ENCODE peak calls at places on chromosomes 11 and 22, in nine cellular contexts. One of them, this sample, is unnamed.

GRCh38 chr11:130671801-130672700 is 223.6 kb downstream of the ADAMTS15 start:
- DNase-seq in body of pancreas: peak; percentile 32
- DNase-seq in A549: peak; percentile 13
- DNase-seq in HCT116: no peak
- DNase-seq in IMR-90: peak; percentile 94
- DNase-seq in stomach: peak; percentile 49
- DNase-seq in Peyer's patch: no peak
- DNase-seq in uterus: peak; percentile 79
- DNase-seq in tibial nerve: peak; percentile 48
- DNase-seq in this sample: peak; percentile 91

GRCh38 chr22:26597026-26597425 is 7.1 kb upstream of the TPST2 start:
- DNase-seq in body of pancreas: no peak
- DNase-seq in A549: no peak
- DNase-seq in HCT116: no peak
- DNase-seq in IMR-90: no peak
- DNase-seq in stomach: no peak
- DNase-seq in Peyer's patch: no peak
- DNase-seq in uterus: no peak
- DNase-seq in tibial nerve: no peak
- DNase-seq in this sample: no peak

GRCh38 chr22:44366372-44367310 is 53.9 kb upstream of the SHISAL1 start:
- DNase-seq in body of pancreas: no peak
- DNase-seq in A549: no peak
- DNase-seq in HCT116: no peak
- DNase-seq in IMR-90: peak; percentile 20
- DNase-seq in stomach: no peak
- DNase-seq in Peyer's patch: no peak
- DNase-seq in uterus: no peak
- DNase-seq in tibial nerve: no peak
- DNase-seq in this sample: no peak

GRCh38 chr22:41589260-41589600 is 410 bp downstream of the PMM1 start:
- DNase-seq in body of pancreas: no peak
- DNase-seq in A549: no peak
- DNase-seq in HCT116: no peak
- DNase-seq in IMR-90: no peak
- DNase-seq in stomach: peak; percentile 31
- DNase-seq in Peyer's patch: no peak
- DNase-seq in uterus: no peak
- DNase-seq in tibial nerve: no peak
- DNase-seq in this sample: no peak

GRCh38 chr11:64059339-64060176 is 23.8 kb downstream of the FLRT1 start:
- DNase-seq in body of pancreas: no peak
- DNase-seq in A549: no peak
- DNase-seq in HCT116: no peak
- DNase-seq in IMR-90: no peak
- DNase-seq in stomach: no peak
- DNase-seq in Peyer's patch: no peak
- DNase-seq in uterus: no peak
- DNase-seq in tibial nerve: no peak
- DNase-seq in this sample: no peak

GRCh38 chr11:37946155-37946766 is 1348.2 kb upstream of the RAG2 start:
- DNase-seq in body of pancreas: peak; percentile 48
- DNase-seq in A549: peak; percentile 37
- DNase-seq in HCT116: no peak
- DNase-seq in IMR-90: peak; percentile 27
- DNase-seq in stomach: peak; percentile 29
- DNase-seq in Peyer's patch: no peak
- DNase-seq in uterus: no peak
- DNase-seq in tibial nerve: no peak
- DNase-seq in this sample: no peak

GRCh38 chr11:19539861-19540260 is 172.8 kb upstream of the NAV2 start:
- DNase-seq in body of pancreas: no peak
- DNase-seq in A549: no peak
- DNase-seq in HCT116: no peak
- DNase-seq in IMR-90: no peak
- DNase-seq in stomach: no peak
- DNase-seq in Peyer's patch: no peak
- DNase-seq in uterus: no peak
- DNase-seq in tibial nerve: no peak
- DNase-seq in this sample: no peak

GRCh38 chr11:22752908-22753310 is 76.7 kb downstream of the SVIP start:
- DNase-seq in body of pancreas: no peak
- DNase-seq in A549: no peak
- DNase-seq in HCT116: no peak
- DNase-seq in IMR-90: no peak
- DNase-seq in stomach: no peak
- DNase-seq in Peyer's patch: no peak
- DNase-seq in uterus: no peak
- DNase-seq in tibial nerve: no peak
- DNase-seq in this sample: no peak

GRCh38 chr22:49825944-49826602 is 1.6 kb downstream of the BRD1 start:
- DNase-seq in body of pancreas: no peak
- DNase-seq in A549: peak; percentile 26
- DNase-seq in HCT116: no peak
- DNase-seq in IMR-90: peak; percentile 72
- DNase-seq in stomach: peak; percentile 40
- DNase-seq in Peyer's patch: peak; percentile 35
- DNase-seq in uterus: no peak
- DNase-seq in tibial nerve: no peak
- DNase-seq in this sample: no peak

GRCh38 chr11:115607621-115608191 is 103.5 kb upstream of the CADM1 start:
- DNase-seq in body of pancreas: no peak
- DNase-seq in A549: no peak
- DNase-seq in HCT116: no peak
- DNase-seq in IMR-90: no peak
- DNase-seq in stomach: no peak
- DNase-seq in Peyer's patch: no peak
- DNase-seq in uterus: no peak
- DNase-seq in tibial nerve: no peak
- DNase-seq in this sample: no peak

GRCh38 chr11:10304495-10305261 is at the start of gene ADM:
- DNase-seq in body of pancreas: peak; percentile 74
- DNase-seq in A549: peak; percentile 97
- DNase-seq in HCT116: peak; percentile 91
- DNase-seq in IMR-90: peak; percentile 93
- DNase-seq in stomach: peak; percentile 87
- DNase-seq in Peyer's patch: peak; percentile 69
- DNase-seq in uterus: peak; percentile 91
- DNase-seq in tibial nerve: peak; percentile 90
- DNase-seq in this sample: peak; percentile 98

GRCh38 chr11:40354121-40354520 is 1105.3 kb downstream of the LRRC4C start:
- DNase-seq in body of pancreas: no peak
- DNase-seq in A549: no peak
- DNase-seq in HCT116: no peak
- DNase-seq in IMR-90: no peak
- DNase-seq in stomach: no peak
- DNase-seq in Peyer's patch: no peak
- DNase-seq in uterus: no peak
- DNase-seq in tibial nerve: no peak
- DNase-seq in this sample: no peak

GRCh38 chr11:126343051-126343450 is 12.4 kb upstream of the ST3GAL4 start:
- DNase-seq in body of pancreas: no peak
- DNase-seq in A549: no peak
- DNase-seq in HCT116: no peak
- DNase-seq in IMR-90: no peak
- DNase-seq in stomach: no peak
- DNase-seq in Peyer's patch: no peak
- DNase-seq in uterus: no peak
- DNase-seq in tibial nerve: no peak
- DNase-seq in this sample: no peak

GRCh38 chr22:29726104-29726503 is 6.3 kb downstream of the CABP7 start:
- DNase-seq in body of pancreas: no peak
- DNase-seq in A549: no peak
- DNase-seq in HCT116: no peak
- DNase-seq in IMR-90: no peak
- DNase-seq in stomach: no peak
- DNase-seq in Peyer's patch: no peak
- DNase-seq in uterus: no peak
- DNase-seq in tibial nerve: no peak
- DNase-seq in this sample: no peak

GRCh38 chr11:132318421-132319157 is 948.2 kb downstream of the NTM start:
- DNase-seq in body of pancreas: no peak
- DNase-seq in A549: no peak
- DNase-seq in HCT116: no peak
- DNase-seq in IMR-90: peak; percentile 76
- DNase-seq in stomach: no peak
- DNase-seq in Peyer's patch: no peak
- DNase-seq in uterus: no peak
- DNase-seq in tibial nerve: no peak
- DNase-seq in this sample: no peak

GRCh38 chr11:131464481-131464880 is 94.1 kb downstream of the NTM start:
- DNase-seq in body of pancreas: no peak
- DNase-seq in A549: no peak
- DNase-seq in HCT116: no peak
- DNase-seq in IMR-90: no peak
- DNase-seq in stomach: no peak
- DNase-seq in Peyer's patch: no peak
- DNase-seq in uterus: no peak
- DNase-seq in tibial nerve: no peak
- DNase-seq in this sample: no peak

GRCh38 chr11:24963879-24964278 is 467.0 kb downstream of the LUZP2 start:
- DNase-seq in body of pancreas: no peak
- DNase-seq in A549: no peak
- DNase-seq in HCT116: no peak
- DNase-seq in IMR-90: no peak
- DNase-seq in stomach: no peak
- DNase-seq in Peyer's patch: no peak
- DNase-seq in uterus: no peak
- DNase-seq in tibial nerve: no peak
- DNase-seq in this sample: no peak

GRCh38 chr22:18023509-18024275 is 669 bp downstream of the MICAL3 start:
- DNase-seq in body of pancreas: peak; percentile 81
- DNase-seq in A549: peak; percentile 83
- DNase-seq in HCT116: peak; percentile 65
- DNase-seq in IMR-90: peak; percentile 85
- DNase-seq in stomach: peak; percentile 69
- DNase-seq in Peyer's patch: no peak
- DNase-seq in uterus: peak; percentile 80
- DNase-seq in tibial nerve: peak; percentile 75
- DNase-seq in this sample: no peak

GRCh38 chr22:44802071-44802700 is 49.8 kb downstream of the ARHGAP8 start:
- DNase-seq in body of pancreas: no peak
- DNase-seq in A549: no peak
- DNase-seq in HCT116: no peak
- DNase-seq in IMR-90: no peak
- DNase-seq in stomach: no peak
- DNase-seq in Peyer's patch: no peak
- DNase-seq in uterus: no peak
- DNase-seq in tibial nerve: no peak
- DNase-seq in this sample: no peak

GRCh38 chr11:57798905-57799559 is 37.4 kb downstream of the CTNND1 start:
- DNase-seq in body of pancreas: peak; percentile 68
- DNase-seq in A549: peak; percentile 67
- DNase-seq in HCT116: peak; percentile 94
- DNase-seq in IMR-90: peak; percentile 52
- DNase-seq in stomach: peak; percentile 86
- DNase-seq in Peyer's patch: no peak
- DNase-seq in uterus: no peak
- DNase-seq in tibial nerve: no peak
- DNase-seq in this sample: no peak

GRCh38 chr11:121894581-121894980 is 221.4 kb downstream of the BLID start:
- DNase-seq in body of pancreas: no peak
- DNase-seq in A549: no peak
- DNase-seq in HCT116: no peak
- DNase-seq in IMR-90: peak; percentile 70
- DNase-seq in stomach: no peak
- DNase-seq in Peyer's patch: no peak
- DNase-seq in uterus: no peak
- DNase-seq in tibial nerve: no peak
- DNase-seq in this sample: no peak

DNA sequence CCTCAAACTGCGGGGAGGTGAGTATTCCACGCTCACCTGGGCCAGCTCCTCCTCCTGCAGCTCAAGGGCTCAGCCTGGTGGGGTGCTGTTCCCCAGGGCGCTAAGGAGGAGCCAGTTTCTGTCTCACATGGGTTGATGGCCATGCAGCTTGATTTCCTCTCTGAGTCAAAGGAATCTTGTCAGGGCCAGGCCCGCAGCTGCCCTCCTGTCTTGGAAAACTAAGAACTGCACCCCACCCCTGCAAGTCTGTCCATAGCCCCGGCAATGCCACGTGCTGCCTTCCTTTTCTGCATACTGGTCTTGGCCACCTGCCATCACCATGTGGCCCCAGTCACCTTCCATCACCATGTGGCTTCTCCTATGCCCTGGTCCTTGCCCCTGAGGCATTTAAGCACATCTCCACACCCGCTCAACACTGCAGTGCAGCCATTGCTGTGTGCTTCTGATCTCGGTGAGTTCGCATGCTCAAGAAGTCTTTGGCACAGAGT is 35.2 kb upstream of the CLDN5 start:
- DNase-seq in body of pancreas: no peak
- DNase-seq in A549: no peak
- DNase-seq in HCT116: no peak
- DNase-seq in IMR-90: no peak
- DNase-seq in stomach: no peak
- DNase-seq in Peyer's patch: no peak
- DNase-seq in uterus: no peak
- DNase-seq in tibial nerve: no peak
- DNase-seq in this sample: no peak
- TF ChIP-seq CTCF in body of pancreas: no peak
- TF ChIP-seq CTCF in A549: no peak
- TF ChIP-seq CTCF in HCT116: peak; percentile 20
- TF ChIP-seq CTCF in IMR-90: no peak
- TF ChIP-seq CTCF in stomach: no peak
- TF ChIP-seq CTCF in Peyer's patch: no peak
- TF ChIP-seq CTCF in uterus: no peak
- TF ChIP-seq CTCF in tibial nerve: no peak
- TF ChIP-seq CTCF in this sample: no peak

GRCh38 chr11:6609502-6610015 is 2.5 kb downstream of the TAF10 start:
- DNase-seq in body of pancreas: no peak
- DNase-seq in A549: no peak
- DNase-seq in HCT116: no peak
- DNase-seq in IMR-90: no peak
- DNase-seq in stomach: no peak
- DNase-seq in Peyer's patch: peak; percentile 2
- DNase-seq in uterus: no peak
- DNase-seq in tibial nerve: no peak
- DNase-seq in this sample: no peak
- TF ChIP-seq POLR2A in body of pancreas: no peak
- TF ChIP-seq POLR2A in A549: no peak
- TF ChIP-seq POLR2A in HCT116: peak; percentile 25
- TF ChIP-seq POLR2A in IMR-90: no peak
- TF ChIP-seq POLR2A in stomach: no peak
- TF ChIP-seq POLR2A in Peyer's patch: no peak
- TF ChIP-seq POLR2A in uterus: no peak
- TF ChIP-seq POLR2A in tibial nerve: no peak
- TF ChIP-seq POLR2A in this sample: no peak

GRCh38 chr11:114586797-114587196 is 8.8 kb downstream of the NXPE4 start:
- DNase-seq in body of pancreas: no peak
- DNase-seq in A549: peak; percentile 19
- DNase-seq in HCT116: no peak
- DNase-seq in IMR-90: peak; percentile 10
- DNase-seq in stomach: no peak
- DNase-seq in Peyer's patch: no peak
- DNase-seq in uterus: no peak
- DNase-seq in tibial nerve: no peak
- DNase-seq in this sample: no peak
- TF ChIP-seq CTCF in body of pancreas: no peak
- TF ChIP-seq CTCF in A549: no peak
- TF ChIP-seq CTCF in HCT116: peak; percentile 36
- TF ChIP-seq CTCF in IMR-90: peak; percentile 47
- TF ChIP-seq CTCF in stomach: no peak
- TF ChIP-seq CTCF in Peyer's patch: no peak
- TF ChIP-seq CTCF in uterus: no peak
- TF ChIP-seq CTCF in tibial nerve: no peak
- TF ChIP-seq CTCF in this sample: no peak

GRCh38 chr11:46381046-46381835 is at the start of gene MDK:
- DNase-seq in body of pancreas: no peak
- DNase-seq in A549: no peak
- DNase-seq in HCT116: no peak
- DNase-seq in IMR-90: no peak
- DNase-seq in stomach: peak; percentile 48
- DNase-seq in Peyer's patch: no peak
- DNase-seq in uterus: peak; percentile 38
- DNase-seq in tibial nerve: no peak
- DNase-seq in this sample: no peak
- TF ChIP-seq POLR2A in body of pancreas: no peak
- TF ChIP-seq POLR2A in A549: no peak
- TF ChIP-seq POLR2A in HCT116: no peak
- TF ChIP-seq POLR2A in IMR-90: no peak
- TF ChIP-seq POLR2A in stomach: no peak
- TF ChIP-seq POLR2A in Peyer's patch: no peak
- TF ChIP-seq POLR2A in uterus: no peak
- TF ChIP-seq POLR2A in tibial nerve: no peak
- TF ChIP-seq POLR2A in this sample: no peak